ENCODE peak calls at places on chromosomes 13 and 19, in five cellular contexts. J is C1 segment of cervical spinal cord; S is stimulated activated CD4-positive, alpha-beta T cell treated with anti-CD3 and anti-CD28 coated beads, Interleukin-2, amount 100 ng/mL, for 48 hours; R is naive thymus-derived CD4-positive, alpha-beta T cell; P is activated gamma-delta T cell. G is an unnamed sample.

GRCh38 chr19:35006999-35007365 is 6.9 kb downstream of the GRAMD1A start:
- DNase-seq in J (no peak), S (no peak), R (no peak), P (no peak), G (no peak)

GRCh38 chr13:88908896-88909535 is 1237.8 kb downstream of the SLITRK5 start:
- DNase-seq in J (peak), S (no peak), R (no peak), P (no peak), G (no peak)

GRCh38 chr19:49560358-49560900 is 19.9 kb downstream of the NOSIP start:
- DNase-seq in J (peak), S (no peak), R (no peak), P (no peak), G (no peak)

GRCh38 chr13:102729560-102730275 is 34.9 kb upstream of the METTL21C start:
- DNase-seq in J (no peak), S (no peak), R (no peak), P (no peak), G (no peak)

GRCh38 chr13:96218475-96218874 is 128.6 kb downstream of the HS6ST3 start:
- DNase-seq in J (no peak), S (no peak), R (no peak), P (no peak), G (no peak)

GRCh38 chr13:113945857-113946408 is 27.9 kb downstream of the C13orf46 start:
- DNase-seq in J (no peak), S (no peak), R (no peak), P (no peak), G (no peak)

GRCh38 chr13:111280666-111281577 is 39.5 kb upstream of the TEX29 start:
- DNase-seq in J (no peak), S (no peak), R (no peak), P (no peak), G (no peak)

GRCh38 chr13:105363747-105364177 is 1171.7 kb downstream of the EFNB2 start:
- DNase-seq in J (no peak), S (no peak), R (no peak), P (no peak), G (no peak)

GRCh38 chr19:12790628-12791344 is 500 bp upstream of the JUNB start:
- DNase-seq in J (no peak), S (no peak), R (peak), P (no peak), G (no peak)

GRCh38 chr13:27012482-27013197 is 159.0 kb downstream of the USP12 start:
- DNase-seq in J (no peak), S (no peak), R (no peak), P (no peak), G (peak)

GRCh38 chr13:110045202-110045601 is 258.8 kb upstream of the IRS2 start:
- DNase-seq in J (no peak), S (no peak), R (no peak), P (no peak), G (no peak)

GRCh38 chr19:32165750-32166149 is 179.7 kb upstream of the ZNF507 start:
- DNase-seq in J (no peak), S (no peak), R (no peak), P (no peak), G (no peak)

GRCh38 chr19:1524972-1525325 is 1.1 kb downstream of the PLK5 start:
- DNase-seq in J (no peak), S (no peak), R (no peak), P (no peak), G (no peak)

GRCh38 chr13:108549989-108550388 is 79.4 kb upstream of the MYO16 start:
- DNase-seq in J (no peak), S (no peak), R (no peak), P (no peak), G (no peak)

GRCh38 chr13:24528816-24529398 is 16.3 kb upstream of the PARP4 start:
- DNase-seq in J (no peak), S (no peak), R (no peak), P (no peak), G (no peak)

GRCh38 chr13:111174377-111174776 is 59.3 kb downstream of the ARHGEF7 start:
- DNase-seq in J (no peak), S (no peak), R (no peak), P (no peak), G (no peak)

GRCh38 chr13:66225071-66225470 is 1005.1 kb downstream of the PCDH9 start:
- DNase-seq in J (no peak), S (no peak), R (no peak), P (no peak), G (no peak)

GRCh38 chr19:45784096-45784495 is 1.8 kb upstream of the DMPK start:
- DNase-seq in J (no peak), S (no peak), R (no peak), P (no peak), G (no peak)

GRCh38 chr19:38736036-38736412 is 8.2 kb downstream of the CAPN12 start:
- DNase-seq in J (no peak), S (peak), R (peak), P (peak), G (no peak)

GRCh38 chr13:35771898-35772297 is 295.4 kb upstream of the MAB21L1 start:
- DNase-seq in J (no peak), S (no peak), R (no peak), P (no peak), G (no peak)

GRCh38 chr13:112510002-112510780 is 77.8 kb downstream of the TUBGCP3 start:
- DNase-seq in J (no peak), S (no peak), R (no peak), P (no peak), G (peak)

G was measured in H1.